ENCODE peak calls at places on chromosomes 11 and 22, in seven cellular contexts. Q, P, V, T, C, G and A are unnamed samples.

GRCh38 chr11:27183672-27184457 is 143.2 kb downstream of the BBOX1 start:
- DNase-seq in Q (no peak), P (peak; percentile 65), V (no peak), T (peak; percentile 84), C (peak; percentile 67), G (peak; percentile 64), A (peak; percentile 39)

GRCh38 chr22:39266398-39267030 is 21.7 kb upstream of the PDGFB start:
- DNase-seq in Q (no peak), P (peak; percentile 13), V (no peak), T (peak; percentile 47), C (peak; percentile 96), G (no peak), A (no peak)

GRCh38 chr22:42800731-42801536 is 56.1 kb downstream of the ARFGAP3 start:
- DNase-seq in Q (no peak), P (no peak), V (no peak), T (no peak), C (no peak), G (no peak), A (no peak)

GRCh38 chr11:16178273-16178672 is 178.1 kb downstream of the SOX6 start:
- DNase-seq in Q (no peak), P (no peak), V (no peak), T (no peak), C (no peak), G (no peak), A (no peak)

GRCh38 chr11:1336836-1337646 is 27.6 kb upstream of the TOLLIP start:
- DNase-seq in Q (peak; percentile 72), P (no peak), V (peak; percentile 79), T (no peak), C (peak; percentile 28), G (peak; percentile 32), A (peak; percentile 69)

GRCh38 chr22:35601743-35602633 is 15.1 kb downstream of the MB start:
- DNase-seq in Q (no peak), P (peak; percentile 73), V (peak; percentile 71), T (peak; percentile 54), C (no peak), G (no peak), A (no peak)

GRCh38 chr11:105000797-105001196 is 22.2 kb downstream of the CASP5 start:
- DNase-seq in Q (peak; percentile 49), P (no peak), V (peak; percentile 50), T (no peak), C (peak; percentile 57), G (peak; percentile 19), A (peak; percentile 15)

GRCh38 chr22:37208401-37209139 is 3.7 kb downstream of the SSTR3 start:
- DNase-seq in Q (no peak), P (no peak), V (no peak), T (no peak), C (no peak), G (no peak), A (no peak)

GRCh38 chr22:28812491-28812890 is 12.1 kb upstream of the XBP1 start:
- DNase-seq in Q (no peak), P (no peak), V (no peak), T (no peak), C (no peak), G (no peak), A (no peak)

GRCh38 chr11:83611616-83612015 is 325.4 kb upstream of the CCDC90B start:
- DNase-seq in Q (no peak), P (no peak), V (no peak), T (no peak), C (no peak), G (no peak), A (no peak)

GRCh38 chr11:3049430-3050243 is 7.6 kb downstream of the CARS1 start:
- DNase-seq in Q (peak; percentile 61), P (peak; percentile 96), V (peak; percentile 67), T (peak; percentile 94), C (peak; percentile 94), G (peak; percentile 10), A (peak; percentile 68)

GRCh38 chr11:43579171-43579918 is 101.2 kb upstream of the HSD17B12 start:
- DNase-seq in Q (no peak), P (no peak), V (no peak), T (peak; percentile 28), C (peak; percentile 46), G (peak; percentile 35), A (peak; percentile 75)

GRCh38 chr11:55920537-55920936 is 6.2 kb upstream of the OR5W2 start:
- DNase-seq in Q (no peak), P (no peak), V (peak; percentile 25), T (no peak), C (no peak), G (no peak), A (no peak)

GRCh38 chr11:118882489-118882888 is 1.2 kb upstream of the CXCR5 start:
- DNase-seq in Q (no peak), P (no peak), V (no peak), T (no peak), C (no peak), G (no peak), A (no peak)

GRCh38 chr11:64870893-64871849 is 7.2 kb downstream of the EHD1 start:
- DNase-seq in Q (peak; percentile 67), P (no peak), V (no peak), T (no peak), C (peak; percentile 32), G (no peak), A (no peak)

GRCh38 chr11:113124578-113124977 is 163.4 kb downstream of the NCAM1 start:
- DNase-seq in Q (no peak), P (no peak), V (no peak), T (no peak), C (no peak), G (no peak), A (no peak)

GRCh38 chr11:5701184-5701583 is 11.6 kb downstream of the TRIM22 start:
- DNase-seq in Q (no peak), P (no peak), V (no peak), T (no peak), C (no peak), G (no peak), A (no peak)

GRCh38 chr11:1278766-1279673 is 30.4 kb downstream of the TOLLIP start:
- DNase-seq in Q (no peak), P (no peak), V (no peak), T (no peak), C (no peak), G (no peak), A (no peak)

GRCh38 chr22:48558606-48559402 is 1268.9 kb downstream of the BRD1 start:
- DNase-seq in Q (no peak), P (no peak), V (no peak), T (no peak), C (no peak), G (no peak), A (no peak)

GRCh38 chr11:61598886-61599868 is 18.3 kb upstream of the SYT7 start:
- DNase-seq in Q (no peak), P (no peak), V (no peak), T (peak; percentile 69), C (no peak), G (no peak), A (peak; percentile 28)

GRCh38 chr11:19389787-19390303 is 149.1 kb upstream of the E2F8 start:
- DNase-seq in Q (no peak), P (no peak), V (no peak), T (peak; percentile 39), C (no peak), G (no peak), A (no peak)

GRCh38 chr11:128749986-128750385 is 56.1 kb downstream of the FLI1 start:
- DNase-seq in Q (no peak), P (no peak), V (no peak), T (no peak), C (no peak), G (no peak), A (no peak)

GRCh38 chr22:50605349-50606074 is 4.9 kb downstream of the MAPK8IP2 start:
- DNase-seq in Q (peak; percentile 19), P (no peak), V (no peak), T (no peak), C (no peak), G (no peak), A (no peak)

GRCh38 chr22:24810043-24810749 is 4.2 kb downstream of the SGSM1 start:
- DNase-seq in Q (no peak), P (no peak), V (no peak), T (peak; percentile 18), C (no peak), G (no peak), A (no peak)

GRCh38 chr11:20397281-20397680 is 9.8 kb downstream of the PRMT3 start:
- DNase-seq in Q (no peak), P (peak; percentile 48), V (no peak), T (peak; percentile 77), C (peak; percentile 57), G (peak; percentile 40), A (no peak)
- TF ChIP-seq CTCF in Q (peak; percentile 14), P (peak; percentile 82), V (peak; percentile 50), T (peak; percentile 76), C (peak; percentile 56), G (peak; percentile 76), A (no peak)

DNA sequence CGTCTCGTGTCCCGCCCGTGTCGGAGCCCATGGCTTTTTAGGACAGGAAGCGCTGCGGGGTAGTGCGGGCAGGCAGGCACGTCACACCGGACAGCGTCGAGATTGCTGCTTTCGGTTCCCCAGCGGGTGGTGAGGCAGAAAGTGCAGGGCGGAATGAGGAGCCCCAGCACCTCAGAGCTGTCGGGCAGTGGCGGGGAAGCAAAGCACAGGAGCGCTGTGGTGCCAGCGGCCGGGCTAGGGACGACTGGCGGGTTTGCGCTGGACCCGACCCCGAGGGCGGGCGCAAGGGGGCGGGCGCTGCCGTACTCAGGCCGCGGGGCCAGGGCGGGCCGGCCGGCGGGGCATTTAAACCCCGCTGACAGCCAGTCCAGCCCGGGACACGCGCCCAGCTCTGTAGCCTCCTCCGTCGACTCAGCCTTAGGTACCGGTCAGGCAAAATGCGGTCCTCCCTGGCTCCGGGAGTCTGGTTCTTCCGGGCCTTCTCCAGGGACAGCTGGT is at the start of gene SLC37A2:
- DNase-seq in Q (peak; percentile 71), P (peak; percentile 36), V (peak; percentile 84), T (peak; percentile 50), C (peak; percentile 87), G (peak; percentile 60), A (peak; percentile 87)
- TF ChIP-seq CTCF in Q (no peak), P (peak; percentile 67), V (peak; percentile 48), T (no peak), C (no peak), G (no peak), A (peak; percentile 11)

GRCh38 chr11:22624742-22625447 is 728 bp downstream of the FANCF start:
- DNase-seq in Q (no peak), P (peak; percentile 38), V (peak; percentile 78), T (peak; percentile 56), C (peak; percentile 88), G (peak; percentile 81), A (peak; percentile 73)
- TF ChIP-seq CTCF in Q (no peak), P (peak; percentile 74), V (peak; percentile 33), T (peak; percentile 44), C (peak; percentile 62), G (peak; percentile 77), A (peak; percentile 16)

DNA sequence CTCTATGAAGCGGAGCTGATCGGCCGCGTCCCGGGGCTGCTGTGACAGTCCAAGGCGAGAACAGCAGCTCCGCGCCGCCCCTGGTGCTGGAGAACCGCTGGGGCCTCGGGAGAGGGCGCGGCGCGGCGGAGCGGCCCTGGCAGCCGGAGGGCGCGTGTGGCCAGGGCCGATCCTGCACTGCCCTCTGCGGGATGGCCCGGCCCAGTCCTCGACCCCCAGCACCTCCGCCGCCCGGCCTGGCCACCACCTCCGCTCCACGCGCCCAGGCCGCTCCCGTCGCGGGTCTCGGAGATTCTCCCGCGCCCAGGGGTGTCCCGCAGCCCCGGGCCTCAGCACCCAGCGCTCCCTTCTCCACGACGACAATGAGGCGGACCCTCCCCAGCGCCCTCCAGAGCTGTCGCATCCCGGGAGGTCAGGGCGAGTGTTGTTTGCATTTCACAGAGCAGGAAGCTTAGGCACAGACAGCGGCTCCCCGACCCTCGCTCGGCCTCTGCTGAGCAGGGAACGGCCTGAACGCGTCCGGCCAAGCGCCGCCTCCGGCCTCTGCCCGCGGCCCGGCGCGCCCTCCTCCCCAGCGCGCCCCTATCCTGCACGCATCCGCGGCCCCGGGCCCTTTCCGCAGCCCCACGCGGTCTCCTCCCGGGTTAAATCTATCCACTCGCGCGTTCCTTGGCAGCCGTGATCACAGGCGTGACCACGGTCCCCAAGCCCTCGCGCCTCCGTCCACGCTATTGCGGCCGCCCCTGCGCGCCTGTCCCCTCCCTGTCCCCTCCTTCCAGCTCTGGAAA is 109.7 kb downstream of the WNT7B start:
- DNase-seq in Q (no peak), P (no peak), V (peak; percentile 63), T (peak; percentile 29), C (no peak), G (no peak), A (no peak)
- TF ChIP-seq CTCF in Q (no peak), P (peak; percentile 64), V (peak; percentile 33), T (no peak), C (no peak), G (no peak), A (no peak)